ENCODE peak calls at places on chromosomes 1 and 21, in ten cellular contexts. E is breast epithelium, X is stomach, H is suprapubic skin, B is GM23338, M is esophagus muscularis mucosa, R is HCT116, Y is prostate gland, P is spleen, S is endothelial cell of umbilical vein. I is an unnamed sample.
A peak's percentile ranks its signal among the peaks of the same experiment; 100 is the strongest.

GRCh38 chr1:65471901-65472332 is 51.4 kb downstream of the LEPR start:
- DNase-seq in M (no peak), E (no peak), X (no peak), B (no peak), Y (no peak), H (no peak), S (no peak), P (no peak), R (no peak), I (no peak)

GRCh38 chr1:165793951-165794350 is 25.3 kb upstream of the TMCO1 start:
- DNase-seq in B (no peak), R (no peak), H (no peak), M (no peak), X (no peak), E (no peak), Y (no peak), S (no peak), P (no peak), I (no peak)

GRCh38 chr1:33512612-33513011 is 40.2 kb downstream of the ZSCAN20 start:
- DNase-seq in Y (peak; percentile 61), E (no peak), X (no peak), B (no peak), R (no peak), S (no peak), M (no peak), H (no peak), P (no peak), I (no peak)

GRCh38 chr21:44473915-44474555 is 18.7 kb downstream of the LRRC3 start:
- DNase-seq in R (no peak), M (no peak), P (no peak), X (no peak), B (no peak), H (peak; percentile 61), E (no peak), Y (no peak), S (no peak), I (no peak)

GRCh38 chr1:229287257-229287656 is 16.3 kb downstream of the RAB4A start:
- DNase-seq in S (no peak), X (no peak), M (peak; percentile 8), P (no peak), B (no peak), Y (no peak), E (no peak), H (no peak), R (no peak), I (no peak)

GRCh38 chr1:153697873-153698647 is 19.6 kb downstream of the NPR1 start:
- DNase-seq in B (peak; percentile 66), H (no peak), S (peak; percentile 96), X (no peak), M (peak; percentile 93), Y (no peak), P (peak; percentile 78), R (no peak), E (no peak), I (no peak)

GRCh38 chr1:53062731-53063591 is 948 bp downstream of the PODN start:
- DNase-seq in P (no peak), H (no peak), S (no peak), B (peak; percentile 65), R (no peak), M (no peak), X (no peak), E (peak; percentile 47), Y (no peak), I (no peak)

GRCh38 chr1:53449026-53449425 is 10.2 kb upstream of the DMRTB1 start:
- DNase-seq in E (no peak), X (no peak), Y (no peak), M (no peak), P (no peak), R (no peak), S (no peak), B (no peak), H (no peak), I (no peak)

GRCh38 chr1:9942399-9942938 is 722 bp downstream of the LZIC start:
- DNase-seq in B (peak; percentile 79), R (no peak), X (no peak), H (no peak), S (peak; percentile 71), P (no peak), Y (no peak), M (no peak), E (no peak), I (no peak)

DNA sequence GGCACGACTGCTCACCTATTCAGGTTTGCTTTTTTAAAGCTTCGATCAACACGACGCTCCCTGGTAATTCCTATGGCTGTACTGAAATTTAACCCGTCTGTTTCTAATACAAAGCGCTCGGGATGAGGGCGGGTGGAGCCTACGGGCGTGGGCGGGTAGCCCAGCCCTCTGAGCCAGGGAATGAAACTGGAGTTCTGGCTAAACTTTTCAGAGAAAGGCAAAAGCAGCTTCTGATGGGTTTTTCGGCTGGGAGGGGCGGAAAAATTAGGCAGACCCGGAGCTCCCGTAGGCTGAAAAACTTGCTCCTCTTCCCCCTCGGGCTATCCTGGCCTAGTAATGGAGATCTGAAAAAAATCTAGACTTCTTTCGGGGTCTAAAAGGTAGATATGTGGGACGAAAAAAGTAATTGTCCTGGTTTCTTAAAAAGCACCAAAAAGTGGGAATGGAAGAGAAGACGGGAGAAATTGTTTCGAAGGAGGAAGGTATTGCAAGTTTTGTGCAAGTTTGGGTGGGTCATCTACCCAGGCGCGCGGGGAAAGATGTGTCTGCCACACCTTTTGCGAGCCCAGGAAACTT is 7.4 kb downstream of the NR5A2 start:
- DNase-seq in X (no peak), B (peak; percentile 73), S (peak; percentile 38), R (no peak), Y (no peak), E (no peak), M (no peak), P (no peak), H (no peak), I (peak; percentile 68)
- H3K4me3 ChIP-seq in X (peak overlapping the region; percentile 7), B (peak overlapping the region; percentile 93), S (no peak overlapping the region), R (no peak overlapping the region), Y (no peak overlapping the region), E (peak overlapping the region; percentile 9), M (peak overlapping the region; percentile 16), P (peak overlapping the region; percentile 8), H (peak overlapping the region; percentile 36), I (peak overlapping the region; percentile 18)

DNA sequence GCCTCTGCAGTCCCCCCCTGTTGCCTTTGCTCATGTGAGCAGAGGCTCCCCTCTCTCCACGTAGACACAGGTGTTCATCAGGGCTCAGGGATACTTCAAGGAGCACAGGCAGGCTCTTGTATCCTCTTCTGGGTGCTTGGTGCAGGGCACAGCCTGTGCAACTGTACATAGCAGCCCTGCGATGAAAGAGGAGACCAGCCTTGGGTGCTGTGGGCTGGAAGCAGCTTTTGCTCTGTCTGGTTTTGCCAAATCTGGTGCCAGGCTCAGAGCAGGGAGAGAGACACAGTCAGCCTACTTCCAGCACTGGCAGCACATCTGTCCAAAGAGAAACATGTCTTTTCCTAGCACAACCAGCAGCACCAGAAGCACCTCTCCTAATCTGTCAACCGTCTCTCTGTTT is 132.1 kb downstream of the ETS2 start:
- DNase-seq in E (no peak), M (no peak), B (no peak), P (no peak), Y (no peak), H (no peak), R (no peak), X (no peak), S (no peak), I (no peak)
- TF ChIP-seq POLR2AphosphoS5 in E (no peak), M (no peak), B (no peak), P (no peak), Y (no peak), H (no peak), R (no peak), X (no peak), S (no peak), I (no peak)

GRCh38 chr1:36732038-36732402 is 249.3 kb upstream of the CSF3R start:
- DNase-seq in S (no peak), M (no peak), R (no peak), X (no peak), P (no peak), H (no peak), B (no peak), E (no peak), Y (no peak), I (no peak)
- H3K4me3 ChIP-seq in S (no peak overlapping the region), M (no peak overlapping the region), R (no peak overlapping the region), X (no peak overlapping the region), P (no peak overlapping the region), H (no peak overlapping the region), B (no peak overlapping the region), E (no peak overlapping the region), Y (no peak overlapping the region), I (no peak overlapping the region)

GRCh38 chr1:18948048-18948912 is 8.2 kb downstream of the IFFO2 start:
- DNase-seq in R (no peak), P (peak; percentile 89), H (no peak), B (no peak), Y (no peak), M (no peak), X (no peak), E (no peak), S (no peak), I (no peak)
- TF ChIP-seq POLR2AphosphoS5 in R (no peak), P (peak; percentile 70), H (no peak), B (no peak), Y (no peak), M (peak; percentile 30), X (no peak), E (no peak), S (no peak), I (peak; percentile 20)

GRCh38 chr1:23530089-23530749 is 814 bp downstream of the E2F2 start:
- DNase-seq in P (no peak), X (no peak), Y (no peak), M (no peak), E (no peak), R (no peak), H (no peak), B (no peak), S (no peak), I (peak; percentile 38)

GRCh38 chr1:23529146-23530088 is 1.6 kb downstream of the E2F2 start:
- DNase-seq in R (no peak), X (no peak), P (no peak), H (no peak), E (no peak), M (no peak), B (no peak), Y (no peak), S (no peak), I (peak; percentile 66)

GRCh38 chr1:23533288-23534130 is 2.5 kb upstream of the E2F2 start:
- DNase-seq in Y (no peak), B (no peak), S (no peak), R (no peak), H (no peak), X (no peak), M (no peak), E (no peak), P (no peak), I (no peak)

GRCh38 chr1:23530750-23531651 is at the start of gene E2F2:
- DNase-seq in H (peak; percentile 90), E (peak; percentile 78), S (peak; percentile 74), P (peak; percentile 95), R (peak; percentile 81), B (peak; percentile 94), M (peak; percentile 97), Y (peak; percentile 84), X (peak; percentile 88), I (peak; percentile 91)

GRCh38 chr1:23531695-23532094 is 662 bp upstream of the E2F2 start:
- DNase-seq in B (no peak), S (no peak), E (no peak), X (no peak), Y (no peak), H (no peak), P (no peak), M (no peak), R (no peak), I (no peak)
- H3K4me3 ChIP-seq in B (peak overlapping the region; percentile 70), S (no peak overlapping the region), E (peak overlapping the region; percentile 58), X (peak overlapping the region; percentile 47), Y (no peak overlapping the region), H (peak overlapping the region; percentile 74), P (peak overlapping the region; percentile 55), M (peak overlapping the region; percentile 60), R (peak overlapping the region; percentile 84), I (peak overlapping the region; percentile 64)

GRCh38 chr1:209747580-209748262 is 8.1 kb upstream of the TRAF3IP3 start:
- DNase-seq in E (peak; percentile 92), S (peak; percentile 93), Y (peak; percentile 89), H (peak; percentile 95), B (peak; percentile 98), P (peak; percentile 97), X (peak; percentile 96), M (peak; percentile 97), R (peak; percentile 98), I (peak; percentile 97)
- TF ChIP-seq POLR2AphosphoS5 in E (peak; percentile 54), S (peak; percentile 66), Y (peak; percentile 79), H (no peak), B (peak; percentile 40), P (peak; percentile 70), X (peak; percentile 46), M (peak; percentile 75), R (peak; percentile 49), I (peak; percentile 47)

I was measured in transverse colon.